ENCODE peak calls at places on chromosomes 12 and 14, in four cellular contexts. D, F, Q and C are unnamed samples.

GRCh38 chr14:68593806-68594536 is 198.9 kb downstream of the ZFP36L1 start:
- DNase-seq in Q (no peak), D (no peak), F (peak; percentile 56), C (no peak)

GRCh38 chr12:113781415-113782198 is 184.5 kb downstream of the RBM19 start:
- DNase-seq in Q (no peak), F (no peak), D (no peak), C (peak; percentile 63)

GRCh38 chr14:81178063-81178462 is 42.7 kb downstream of the GTF2A1 start:
- DNase-seq in Q (no peak), F (no peak), D (no peak), C (no peak)

GRCh38 chr14:90522585-90523191 is 125.9 kb downstream of the CALM1 start:
- DNase-seq in Q (no peak), F (peak; percentile 51), D (peak; percentile 58), C (no peak)

GRCh38 chr12:46131729-46132128 is 137.1 kb downstream of the SLC38A1 start:
- DNase-seq in Q (no peak), D (no peak), F (no peak), C (peak; percentile 5)

GRCh38 chr12:12156835-12157234 is 86.1 kb downstream of the BCL2L14 start:
- DNase-seq in Q (no peak), F (no peak), D (no peak), C (no peak)

GRCh38 chr12:21989819-21990412 is 48.7 kb upstream of the ABCC9 start:
- DNase-seq in Q (peak; percentile 56), F (peak; percentile 50), D (no peak), C (peak; percentile 6)

GRCh38 chr14:36517242-36518030 is 2.6 kb downstream of the NKX2-1 start:
- DNase-seq in D (no peak), F (no peak), Q (no peak), C (no peak)

GRCh38 chr14:68665792-68666195 is 127.1 kb downstream of the ZFP36L1 start:
- DNase-seq in F (peak; percentile 17), D (no peak), Q (no peak), C (no peak)

GRCh38 chr12:113220593-113221180 is 577 bp upstream of the TPCN1 start:
- DNase-seq in Q (no peak), D (no peak), F (peak; percentile 13), C (no peak)

GRCh38 chr14:27725482-27725881 is 1041.1 kb upstream of the FOXG1 start:
- DNase-seq in D (no peak), F (no peak), Q (no peak), C (no peak)

GRCh38 chr14:60590907-60591510 is 58.3 kb downstream of the SIX1 start:
- DNase-seq in D (no peak), Q (peak; percentile 59), F (peak; percentile 45), C (peak; percentile 15)

GRCh38 chr12:94230357-94230905 is 82.1 kb downstream of the PLXNC1 start:
- DNase-seq in Q (no peak), D (no peak), F (no peak), C (no peak)

GRCh38 chr12:113291586-113291985 is 43.3 kb downstream of the SLC8B1 start:
- DNase-seq in D (no peak), F (no peak), Q (no peak), C (no peak)

GRCh38 chr12:118356809-118357326 is 15.8 kb downstream of the TAOK3 start:
- DNase-seq in F (peak; percentile 80), D (no peak), Q (peak; percentile 82), C (peak; percentile 87)

GRCh38 chr14:38262844-38263243 is 7.0 kb upstream of the CLEC14A start:
- DNase-seq in F (no peak), Q (no peak), D (no peak), C (no peak)

GRCh38 chr14:55814064-55814463 is 234.1 kb downstream of the KTN1 start:
- DNase-seq in F (peak; percentile 22), D (no peak), Q (no peak), C (no peak)

GRCh38 chr14:53470351-53471043 is 317.4 kb upstream of the DDHD1 start:
- DNase-seq in F (peak; percentile 60), Q (peak; percentile 18), D (no peak), C (peak; percentile 20)

GRCh38 chr14:52355526-52355925 is 41.4 kb downstream of the PTGER2 start:
- DNase-seq in F (no peak), Q (no peak), D (no peak), C (no peak)

GRCh38 chr12:70823182-70823976 is 97.2 kb downstream of the PTPRR start:
- DNase-seq in D (no peak), F (no peak), Q (no peak), C (no peak)

GRCh38 chr12:62751844-62752155 is 183.2 kb downstream of the PPM1H start:
- DNase-seq in Q (no peak), F (no peak), D (no peak), C (no peak)

GRCh38 chr14:23454445-23454856 is 15.1 kb upstream of the NGDN start:
- DNase-seq in F (no peak), D (no peak), Q (no peak), C (no peak)

GRCh38 chr12:92593734-92594402 is 108.9 kb upstream of the PLEKHG7 start:
- DNase-seq in Q (peak; percentile 76), F (peak; percentile 87), D (no peak), C (peak; percentile 92)

GRCh38 chr12:96047151-96047620 is 11.8 kb upstream of the LTA4H start:
- DNase-seq in D (no peak), Q (no peak), F (no peak), C (no peak)

GRCh38 chr12:28089363-28089762 is 100.9 kb upstream of the CCDC91 start:
- DNase-seq in Q (peak; percentile 42), D (no peak), F (peak; percentile 45), C (peak; percentile 18)

GRCh38 chr12:58502236-58502635 is 418.1 kb downstream of the LRIG3 start:
- DNase-seq in F (peak; percentile 39), D (no peak), Q (no peak), C (no peak)

GRCh38 chr12:121678721-121679300 is 9.4 kb upstream of the MORN3 start:
- DNase-seq in F (no peak), Q (no peak), D (no peak), C (no peak)

GRCh38 chr14:63712123-63712522 is 15.7 kb downstream of the SGPP1 start:
- DNase-seq in F (no peak), D (no peak), Q (no peak), C (no peak)

GRCh38 chr14:64755661-64756265 is 51.5 kb downstream of the PLEKHG3 start:
- DNase-seq in F (peak; percentile 22), D (no peak), Q (no peak), C (peak; percentile 36)

GRCh38 chr12:6450869-6451347 is 934 bp upstream of the TAPBPL start:
- DNase-seq in D (peak; percentile 51), Q (peak; percentile 55), F (no peak), C (peak; percentile 24)

GRCh38 chr12:53005215-53005985 is 856 bp upstream of the EIF4B start:
- DNase-seq in D (no peak), F (no peak), Q (no peak), C (no peak)

GRCh38 chr12:12590961-12591360 is 20.7 kb upstream of the CREBL2 start:
- DNase-seq in D (no peak), F (no peak), Q (no peak), C (no peak)

GRCh38 chr12:25401547-25402345 is 151.0 kb upstream of the KRAS start:
- DNase-seq in Q (peak; percentile 56), F (no peak), D (no peak), C (no peak)

GRCh38 chr12:102883204-102883799 is 33.7 kb downstream of the PAH start:
- DNase-seq in Q (peak; percentile 81), D (peak; percentile 53), F (peak; percentile 16), C (peak; percentile 42)

GRCh38 chr14:68856572-68856971 is 63.7 kb upstream of the ZFP36L1 start:
- DNase-seq in Q (no peak), D (no peak), F (no peak), C (no peak)

GRCh38 chr14:60188115-60188514 is 22.9 kb upstream of the DHRS7 start:
- DNase-seq in Q (no peak), F (no peak), D (no peak), C (no peak)

GRCh38 chr12:1346126-1346525 is 248.3 kb downstream of the FBXL14 start:
- DNase-seq in F (peak; percentile 46), D (no peak), Q (peak; percentile 80), C (peak; percentile 52)

GRCh38 chr12:105983622-105984325 is 155.0 kb downstream of the NUAK1 start:
- DNase-seq in Q (peak; percentile 76), F (peak; percentile 90), D (no peak), C (peak; percentile 80)

GRCh38 chr12:53252349-53252916 is 15.7 kb upstream of the ESPL1 start:
- DNase-seq in D (no peak), F (no peak), Q (peak; percentile 60), C (no peak)

GRCh38 chr14:24378327-24378726 is 10.3 kb downstream of the NFATC4 start:
- DNase-seq in D (no peak), F (no peak), Q (no peak), C (no peak)